ENCODE peak calls at places on chromosomes 4 and X, in four cellular contexts. V is H1, A is fibroblast of lung, M is PC-3. B is an unnamed sample. For H3K4me1, the result is how much of the 10 kb centered on the place peaks cover.

GRCh38 chr4:176002007-176002623 is 63.5 kb upstream of the WDR17 start:
- DNase-seq in V (peak), A (peak), M (peak), B (peak)

GRCh38 chr4:168854216-168854921 is 155.7 kb downstream of the CBR4 start:
- DNase-seq in V (no peak), A (peak), M (no peak), B (no peak)

GRCh38 chr4:89009107-89009506 is 47.9 kb downstream of the FAM13A start:
- DNase-seq in V (no peak), A (no peak), M (no peak), B (no peak)

GRCh38 chr4:76585897-76586360 is 150.9 kb downstream of the SHROOM3 start:
- DNase-seq in V (peak), A (peak), M (peak), B (no peak)

GRCh38 chrX:118475903-118476302 is 19.7 kb upstream of the DOCK11 start:
- DNase-seq in V (no peak), A (no peak), M (no peak), B (no peak)

GRCh38 chr4:152997235-152997735 is 61.2 kb downstream of the FHDC1 start:
- DNase-seq in V (no peak), A (no peak), M (no peak), B (no peak)

GRCh38 chr4:180947421-180947820 is 1295.8 kb upstream of the TENM3 start:
- DNase-seq in V (no peak), A (peak), M (peak), B (peak)

GRCh38 chrX:33001107-33001506 is 210.2 kb downstream of the DMD start:
- DNase-seq in V (no peak), A (no peak), M (no peak), B (peak)

GRCh38 chr4:6017030-6017429 is 1.2 kb downstream of the C4orf50 start:
- DNase-seq in V (no peak), A (no peak), M (no peak), B (no peak)

GRCh38 chr4:6020633-6021032 is 2.4 kb upstream of the C4orf50 start:
- DNase-seq in V (no peak), A (no peak), M (no peak), B (no peak)

GRCh38 chr4:6017800-6018199 is 431 bp downstream of the C4orf50 start:
- DNase-seq in V (no peak), A (no peak), M (no peak), B (no peak)

GRCh38 chr4:6019316-6020263 is 1.4 kb upstream of the C4orf50 start:
- DNase-seq in V (peak), A (peak), M (peak), B (peak)

DNA sequence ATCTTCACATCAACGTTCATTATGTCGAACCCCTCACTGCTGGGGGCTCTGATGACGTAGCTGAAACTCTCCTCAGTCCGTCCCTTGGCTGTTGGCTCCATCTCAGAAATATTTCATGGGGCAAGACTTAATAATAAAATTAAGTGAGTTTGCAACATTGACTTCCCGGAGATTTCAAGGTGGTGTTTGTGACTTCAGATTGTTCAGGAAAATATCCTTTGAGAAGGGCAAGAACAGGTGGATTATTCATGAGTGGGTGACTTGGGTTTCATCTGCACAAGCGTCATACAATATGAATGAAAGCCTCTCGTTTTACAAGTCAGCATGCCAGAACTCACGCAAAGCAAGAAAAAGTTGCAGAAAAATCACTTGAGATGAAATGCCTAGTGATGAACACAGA is at the start of gene C4orf50:
- DNase-seq in V (no peak), A (no peak), M (no peak), B (no peak)
- H2AFZ ChIP-seq in V (peak), A (no peak), M (no peak), B (no peak)

DNA sequence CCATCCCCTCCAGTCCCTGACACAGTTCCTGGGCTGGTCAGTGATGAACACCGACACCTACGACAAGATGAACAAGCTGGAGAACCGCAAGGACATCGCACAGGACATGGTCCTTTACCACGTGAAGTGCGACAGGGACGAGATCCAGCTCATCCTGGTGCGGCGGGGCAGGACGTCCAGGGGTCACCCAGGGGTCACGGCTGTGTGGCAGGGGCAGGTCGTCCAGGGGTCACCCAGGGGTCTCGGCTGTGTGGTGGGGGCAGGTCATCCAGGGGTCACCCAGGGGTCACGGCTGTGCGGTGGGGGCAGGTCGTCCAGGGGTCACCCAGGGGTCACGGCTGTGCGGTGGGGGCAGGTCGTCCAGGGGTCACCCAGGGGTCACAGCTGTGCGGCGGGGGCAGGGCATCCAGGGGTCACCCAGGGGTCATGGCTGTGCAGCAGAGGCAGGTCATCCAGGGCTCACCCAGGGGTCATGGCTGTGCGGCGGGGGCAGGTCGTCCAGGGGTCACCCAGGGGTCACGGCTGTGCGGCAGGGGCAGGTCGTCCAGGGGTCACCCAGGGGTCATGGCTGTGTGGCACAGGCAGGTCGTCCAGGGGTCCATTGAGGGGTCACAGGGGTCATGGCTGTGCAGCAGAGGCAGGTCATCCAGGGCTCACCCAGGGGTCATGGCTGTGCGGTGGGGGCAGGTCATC is 16.6 kb downstream of the ATP5ME start:
- DNase-seq in V (no peak), A (no peak), M (no peak), B (no peak)
- H3K4me1 ChIP-seq in V (under half), A (under half), M (under half), B (under half)

DNA sequence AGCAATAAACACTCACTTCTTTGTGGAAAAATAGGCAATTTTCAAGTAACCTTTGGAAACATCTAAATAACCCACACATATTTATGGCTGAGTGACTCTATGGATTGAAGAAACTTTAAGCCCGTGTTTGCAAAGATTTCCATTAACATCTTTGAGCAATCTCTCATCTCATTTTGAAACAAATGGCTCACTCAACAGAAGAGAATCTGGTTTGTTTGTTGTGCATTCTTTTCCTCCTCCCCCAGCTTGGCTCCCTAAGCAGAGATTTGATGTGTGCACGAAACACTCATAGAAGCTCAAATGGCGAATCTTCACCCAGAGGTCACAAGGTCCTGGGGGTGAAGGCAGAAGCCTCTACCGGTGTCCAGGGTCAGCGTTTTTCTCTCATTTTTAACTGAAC is 307.8 kb upstream of the NOCT start:
- DNase-seq in V (no peak), A (peak), M (no peak), B (no peak)
- H2AFZ ChIP-seq in V (no peak), A (no peak), M (no peak), B (no peak)

DNA sequence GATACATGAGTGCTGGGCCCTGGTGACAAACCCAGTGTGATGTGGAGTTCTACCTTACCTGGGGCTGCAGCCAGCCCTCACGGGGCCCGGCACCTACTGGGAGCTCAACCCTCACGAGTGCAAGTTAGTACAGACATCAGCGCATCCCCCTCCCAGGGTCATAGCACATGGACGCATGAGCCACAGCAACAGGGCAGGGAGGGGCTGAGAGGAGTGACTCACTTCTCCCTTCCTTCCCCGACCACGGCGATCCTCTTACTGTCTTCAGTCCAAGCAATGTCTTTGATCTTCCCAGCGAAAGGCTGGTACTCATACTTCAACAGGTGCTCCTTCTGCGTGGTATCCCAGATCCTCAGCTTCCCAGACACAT is 17.8 kb downstream of the WDR1 start:
- DNase-seq in V (no peak), A (peak), M (peak), B (no peak)
- H3K4me1 ChIP-seq in V (under half), A (half or more), M (under half), B (under half)

GRCh38 chrX:17417411-17417810 is 42.4 kb downstream of the NHS start:
- DNase-seq in V (no peak), A (peak), M (no peak), B (no peak)
- H2AFZ ChIP-seq in V (no peak), A (no peak), M (no peak), B (no peak)

DNA sequence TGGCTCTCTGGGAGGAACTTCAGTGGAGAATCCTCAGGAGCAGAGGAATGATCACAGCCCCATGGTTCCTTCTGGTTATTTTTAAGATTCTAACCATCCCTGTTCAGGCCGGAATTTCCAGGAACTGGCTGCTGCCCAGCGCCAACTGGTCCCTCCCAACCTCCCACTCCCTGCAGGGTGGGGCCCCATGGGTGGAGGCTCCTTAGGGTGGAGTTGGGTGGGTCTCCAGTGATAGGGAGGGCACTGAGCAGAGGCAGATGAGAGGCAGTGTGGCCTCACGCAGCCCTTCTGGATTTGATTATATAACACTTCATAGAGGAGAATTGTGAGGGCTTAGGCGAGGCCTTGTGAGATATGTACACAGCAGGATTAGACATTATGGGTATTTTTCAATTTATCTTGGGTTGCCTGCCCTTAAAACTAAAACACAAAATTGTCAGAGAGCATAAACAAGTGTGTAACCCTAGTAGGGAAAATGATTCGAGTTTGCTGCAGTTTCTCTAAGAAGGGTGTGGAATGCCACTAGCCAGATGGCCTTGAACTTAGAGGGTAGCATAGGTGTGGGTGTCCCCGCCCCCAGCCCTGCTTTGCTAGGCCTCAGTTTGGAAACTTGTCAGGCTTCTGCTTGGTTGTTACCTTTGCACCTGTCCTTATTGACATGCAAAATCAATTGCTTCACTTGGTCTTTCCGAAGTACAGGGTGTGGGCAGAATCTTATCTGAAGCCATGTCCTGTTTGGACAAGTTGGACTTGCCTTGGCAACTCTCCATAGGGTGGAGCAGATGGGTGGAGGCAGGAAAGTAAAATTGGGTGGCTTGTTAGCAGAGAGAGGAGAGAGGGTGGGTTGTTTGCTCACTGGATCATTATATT is 9.3 kb downstream of the KLF3 start:
- DNase-seq in V (no peak), A (peak), M (peak), B (no peak)
- H3K4me1 ChIP-seq in V (under half), A (under half), M (half or more), B (under half)

DNA sequence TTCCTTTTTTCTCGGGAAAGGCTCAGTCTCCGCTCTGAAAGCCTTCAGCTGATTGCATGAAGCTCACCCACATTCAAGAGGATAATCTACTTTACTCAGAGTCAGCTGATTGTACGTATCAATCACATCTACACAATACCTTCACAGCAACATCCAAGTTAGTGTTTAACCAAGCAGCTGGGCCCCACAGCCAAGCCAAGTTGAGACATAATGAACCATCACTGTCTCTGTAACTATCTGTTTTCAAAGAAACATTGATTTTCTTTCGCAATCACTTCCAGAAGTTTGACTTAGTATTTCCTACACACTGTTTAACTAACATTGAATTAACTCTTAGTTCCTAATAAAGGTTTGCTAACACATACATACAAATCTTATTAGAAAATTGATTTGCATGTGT is 40.3 kb downstream of the RWDD4 start:
- DNase-seq in V (no peak), A (no peak), M (no peak), B (no peak)
- H2AFZ ChIP-seq in V (peak), A (no peak), M (no peak), B (no peak)

B was measured in OCI-LY7.